ENCODE peak calls at places on chromosomes 11 and 22, in ten cellular contexts. D is stimulated activated CD8-positive, alpha-beta memory T cell treated with anti-CD3 and anti-CD28 coated beads, Interleukin-4, amount 100 ng/mL, for 48 hours; P is activated CD8-positive, alpha-beta memory T cell treated with anti-CD3 and anti-CD28 coated beads for 1 hour; L is bronchial epithelial cell; Z is lower leg skin; M is Caki2; F is NCI-H2107; U is stimulated activated CD4-positive, alpha-beta T cell treated with anti-CD3 and anti-CD28 coated beads, Interleukin-1b, Interleukin-23, amount 100 ng/mL, for 48 hours; Q is activated gamma-delta T cell treated with anti-CD3 and anti-CD28 coated beads, Interleukin-2, amount 50 U/mL, for 16 hours; Y is NCI-H2171 treated with DMSO at 0.1 percent for 48 hours. X is an unnamed sample.

GRCh38 chr22:32583921-32584335 is 109.3 kb downstream of the FBXO7 start:
- DNase-seq in P (no peak), Q (no peak), U (no peak), D (no peak), F (no peak), Z (no peak), Y (no peak), M (no peak), L (no peak), X (no peak)

GRCh38 chr22:40324468-40325305 is 21.6 kb upstream of the ADSL start:
- DNase-seq in Y (no peak), Q (peak; percentile 21), F (no peak), U (peak; percentile 32), D (no peak), P (no peak), Z (no peak), L (no peak), M (no peak), X (no peak)

GRCh38 chr22:32501797-32502290 is 27.2 kb downstream of the FBXO7 start:
- DNase-seq in L (no peak), Z (no peak), Q (no peak), D (no peak), F (no peak), Y (no peak), P (no peak), U (no peak), M (no peak), X (no peak)

GRCh38 chr22:39488563-39489083 is 13.5 kb upstream of the MIEF1 start:
- DNase-seq in M (no peak), Z (no peak), D (no peak), Y (no peak), L (no peak), F (no peak), U (no peak), P (no peak), Q (no peak), X (no peak)

GRCh38 chr11:31940396-31941037 is 129.4 kb upstream of the PAX6 start:
- DNase-seq in M (no peak), Q (no peak), F (no peak), D (no peak), L (no peak), P (no peak), Y (peak; percentile 92), Z (no peak), U (no peak), X (no peak)

GRCh38 chr11:14253437-14253836 is 105.5 kb downstream of the RRAS2 start:
- DNase-seq in Z (no peak), D (no peak), L (no peak), F (no peak), P (no peak), U (no peak), M (no peak), Y (no peak), Q (no peak), X (no peak)

GRCh38 chr11:34632105-34632780 is 11.3 kb downstream of the EHF start:
- DNase-seq in F (peak; percentile 58), L (no peak), Y (no peak), P (no peak), Z (no peak), U (no peak), D (no peak), Q (no peak), M (no peak), X (no peak)

GRCh38 chr11:98107736-98108135 is 913.0 kb upstream of the CNTN5 start:
- DNase-seq in P (no peak), Q (no peak), F (no peak), M (no peak), D (no peak), Y (peak; percentile 20), Z (no peak), U (no peak), L (no peak), X (no peak)

GRCh38 chr11:132022718-132023117 is 652.3 kb downstream of the NTM start:
- DNase-seq in U (no peak), Y (no peak), Q (no peak), P (no peak), F (no peak), M (no peak), L (no peak), D (no peak), Z (no peak), X (no peak)

X was measured in esophagus squamous epithelium.